ENCODE peak calls at places on chromosomes 4 and X, in ten cellular contexts. V, F, M, T, X, H, G, D, A and B are unnamed samples. For H3K4me1 and H3K36me3, the result is how much of the 10 kb centered on the place peaks cover.

GRCh38 chr4:95267081-95267480 is 281.7 kb downstream of the UNC5C start:
- DNase-seq in H (no peak), A (peak), F (no peak), X (no peak), V (peak), G (no peak), D (no peak), T (no peak), M (no peak), B (no peak)

GRCh38 chr4:37999000-37999745 is 39.0 kb downstream of the PTTG2 start:
- DNase-seq in X (peak), M (no peak), F (no peak), V (no peak), G (no peak), H (no peak), D (no peak), A (no peak), T (no peak), B (no peak)

GRCh38 chr4:124526760-124527159 is 185.8 kb downstream of the ANKRD50 start:
- DNase-seq in X (no peak), A (no peak), D (no peak), T (no peak), H (no peak), G (no peak), M (no peak), F (no peak), V (no peak), B (no peak)

GRCh38 chr4:140691369-140691768 is 64.8 kb downstream of the TBC1D9 start:
- DNase-seq in A (peak), T (no peak), V (peak), M (no peak), F (no peak), H (no peak), G (no peak), D (no peak), X (no peak), B (no peak)

GRCh38 chrX:70134116-70134477 is 850 bp downstream of the IGBP1 start:
- DNase-seq in V (peak), T (no peak), X (peak), M (no peak), H (peak), G (no peak), F (no peak), A (peak), D (no peak), B (no peak)

GRCh38 chr4:1503583-1504471 is 97.6 kb upstream of the NKX1-1 start:
- DNase-seq in D (no peak), V (no peak), T (peak), M (no peak), G (peak), A (peak), F (peak), X (no peak), H (no peak), B (no peak)

GRCh38 chr4:113604955-113605354 is 156.6 kb downstream of the CAMK2D start:
- DNase-seq in T (no peak), H (no peak), D (no peak), V (no peak), X (no peak), A (no peak), F (no peak), G (no peak), M (no peak), B (no peak)

GRCh38 chrX:44506688-44507087 is 36.0 kb downstream of the FUNDC1 start:
- DNase-seq in F (no peak), V (no peak), X (no peak), H (no peak), D (no peak), G (no peak), T (no peak), A (peak), M (no peak), B (no peak)

GRCh38 chrX:11464360-11464759 is 171.1 kb downstream of the AMELX start:
- DNase-seq in A (no peak), V (no peak), M (no peak), T (no peak), F (no peak), G (no peak), X (no peak), D (no peak), H (no peak), B (no peak)

GRCh38 chr4:8557151-8558076 is 22.8 kb upstream of the GPR78 start:
- DNase-seq in H (no peak), V (no peak), D (no peak), X (no peak), M (no peak), A (no peak), F (no peak), G (peak), T (no peak), B (no peak)

GRCh38 chr4:19532120-19532848 is 719.4 kb upstream of the SLIT2 start:
- DNase-seq in G (no peak), D (no peak), F (no peak), V (no peak), X (no peak), H (peak), M (no peak), T (no peak), A (no peak), B (no peak)

GRCh38 chr4:21678711-21679110 is 269.9 kb downstream of the KCNIP4 start:
- DNase-seq in V (no peak), H (no peak), D (no peak), G (no peak), X (no peak), F (no peak), A (no peak), T (no peak), M (no peak), B (no peak)

GRCh38 chr4:132180020-132180427 is 969.1 kb upstream of the PCDH10 start:
- DNase-seq in T (no peak), G (no peak), V (peak), A (no peak), X (no peak), M (no peak), D (no peak), F (no peak), H (no peak), B (no peak)

GRCh38 chrX:12779534-12779933 is 11.7 kb upstream of the PRPS2 start:
- DNase-seq in F (no peak), M (no peak), V (no peak), X (peak), D (peak), G (no peak), A (peak), H (no peak), T (no peak), B (no peak)

GRCh38 chr4:38062894-38063168 is 102.6 kb downstream of the PTTG2 start:
- DNase-seq in M (no peak), T (no peak), V (no peak), F (no peak), H (no peak), D (no peak), G (no peak), X (no peak), A (no peak), B (no peak)

GRCh38 chr4:8441499-8442091 is 1.0 kb downstream of the TRMT44 start:
- DNase-seq in V (no peak), M (no peak), H (no peak), D (no peak), T (no peak), G (no peak), X (no peak), A (no peak), F (no peak), B (no peak)

GRCh38 chr4:113433116-113433515 is 328.4 kb downstream of the CAMK2D start:
- DNase-seq in T (no peak), G (no peak), A (no peak), M (no peak), H (no peak), D (no peak), V (no peak), F (no peak), X (no peak), B (no peak)

GRCh38 chrX:106612403-106612789 is 618 bp downstream of the RADX start:
- DNase-seq in A (peak), M (no peak), X (peak), V (peak), G (no peak), F (no peak), H (no peak), T (no peak), D (no peak), B (no peak)

GRCh38 chr4:68490826-68491457 is 43.7 kb downstream of the TMPRSS11E start:
- DNase-seq in D (no peak), T (no peak), A (no peak), F (no peak), V (no peak), X (peak), G (no peak), M (no peak), H (no peak), B (no peak)

GRCh38 chrX:20442597-20442996 is 175.9 kb upstream of the RPS6KA3 start:
- DNase-seq in A (peak), M (peak), V (peak), T (peak), D (peak), X (peak), F (peak), H (peak), G (peak), B (peak)

GRCh38 chr4:86450861-86451260 is 91.0 kb upstream of the MAPK10 start:
- DNase-seq in H (no peak), M (no peak), X (no peak), G (no peak), F (no peak), T (no peak), V (no peak), D (no peak), A (no peak), B (no peak)

DNA sequence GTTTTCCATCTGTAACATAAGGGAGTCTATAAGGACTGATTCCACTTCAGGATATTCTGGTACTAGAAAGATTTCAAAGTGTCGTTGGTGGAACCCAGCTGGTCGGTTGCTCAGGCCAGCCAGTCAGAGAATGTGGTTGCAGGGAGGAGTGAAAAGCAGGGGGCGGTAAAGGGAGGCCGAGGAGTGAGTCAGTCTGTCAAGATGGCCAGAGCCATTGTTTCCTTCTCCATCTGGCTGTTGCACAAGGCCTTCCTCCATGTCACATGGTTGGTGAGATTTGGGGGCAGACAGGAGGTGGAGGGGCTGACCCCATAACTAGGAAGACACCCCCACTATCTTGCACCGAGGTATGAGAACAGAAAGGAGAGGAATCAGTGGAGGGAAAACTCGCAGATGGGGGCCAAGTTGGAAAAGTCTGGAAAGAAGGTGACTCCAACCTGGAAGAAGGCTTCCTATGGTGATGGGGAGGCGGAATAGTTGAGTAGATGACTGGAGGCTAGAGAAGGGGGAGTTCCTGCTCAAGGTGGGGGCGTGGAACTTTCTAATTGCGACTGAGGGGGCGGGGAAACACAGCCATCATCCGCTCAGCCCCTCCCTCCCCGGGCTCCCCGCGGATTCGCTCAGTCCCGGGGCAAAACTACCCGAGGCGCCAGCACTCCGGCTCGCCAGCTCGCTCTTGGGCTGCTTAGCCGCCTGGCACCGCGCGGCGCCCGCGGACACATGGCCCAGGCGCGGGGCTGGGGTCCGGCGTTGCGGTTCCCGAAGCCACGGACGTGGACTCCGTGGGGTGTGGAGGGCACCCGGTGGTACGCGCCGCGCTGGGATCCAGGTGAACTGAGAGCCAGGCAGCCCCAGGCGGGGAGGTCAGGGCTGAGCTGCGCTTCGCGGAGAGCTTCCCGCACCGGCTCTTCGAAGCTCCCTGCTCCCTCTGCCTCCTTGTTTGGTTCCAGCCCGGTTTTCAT is 38.5 kb downstream of the STARD8 start:
- DNase-seq in G (peak), X (peak), H (no peak), D (no peak), F (no peak), M (no peak), A (peak), V (peak), T (peak), B (peak)
- H3K4me3 ChIP-seq in G (peak), X (no peak), H (peak), D (no peak), F (peak), M (no peak), A (no peak), V (no peak), T (peak), B (no peak)

GRCh38 chr4:15011166-15011565 is 8.9 kb downstream of the CPEB2 start:
- DNase-seq in F (no peak), H (no peak), M (no peak), G (no peak), X (no peak), V (no peak), T (no peak), A (no peak), D (no peak), B (no peak)
- H3K4me1 ChIP-seq in F (under half), H (under half), M (under half), G (under half), X (under half), V (under half), T (under half), A (under half), D (under half), B (under half)

GRCh38 chr4:40124690-40125089 is 68.0 kb downstream of the N4BP2 start:
- DNase-seq in T (no peak), M (no peak), H (no peak), G (no peak), D (no peak), F (no peak), X (no peak), A (no peak), V (no peak), B (no peak)
- H3K36me3 ChIP-seq in T (under half), M (under half), H (under half), G (under half), D (under half), F (under half), X (under half), A (under half), V (under half), B (under half)

DNA sequence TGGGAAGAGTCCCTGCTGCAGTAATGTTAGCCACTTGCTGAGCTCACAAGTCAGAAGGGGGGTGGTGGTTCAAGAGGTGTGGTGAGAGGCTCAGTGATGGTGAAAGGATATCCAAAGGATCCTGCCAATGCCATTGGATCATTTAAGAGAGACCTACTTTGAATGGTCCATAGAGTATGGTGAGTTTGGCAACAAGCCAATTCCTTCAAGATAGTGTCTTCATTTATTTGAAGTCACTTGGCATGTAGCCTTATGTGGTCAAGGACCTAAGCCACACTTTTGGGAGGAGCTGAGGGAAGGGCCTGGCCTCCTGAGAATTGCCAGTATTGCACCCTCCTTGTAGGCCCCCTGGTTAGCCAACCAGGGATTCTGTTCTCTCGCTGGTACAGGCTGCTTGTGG is 87.9 kb downstream of the TSPAN7 start:
- DNase-seq in V (no peak), H (no peak), D (no peak), F (no peak), X (no peak), M (no peak), T (no peak), G (no peak), A (no peak), B (no peak)
- H3K4me3 ChIP-seq in V (no peak), H (no peak), D (no peak), F (no peak), X (no peak), M (no peak), T (no peak), G (no peak), A (no peak), B (no peak)

DNA sequence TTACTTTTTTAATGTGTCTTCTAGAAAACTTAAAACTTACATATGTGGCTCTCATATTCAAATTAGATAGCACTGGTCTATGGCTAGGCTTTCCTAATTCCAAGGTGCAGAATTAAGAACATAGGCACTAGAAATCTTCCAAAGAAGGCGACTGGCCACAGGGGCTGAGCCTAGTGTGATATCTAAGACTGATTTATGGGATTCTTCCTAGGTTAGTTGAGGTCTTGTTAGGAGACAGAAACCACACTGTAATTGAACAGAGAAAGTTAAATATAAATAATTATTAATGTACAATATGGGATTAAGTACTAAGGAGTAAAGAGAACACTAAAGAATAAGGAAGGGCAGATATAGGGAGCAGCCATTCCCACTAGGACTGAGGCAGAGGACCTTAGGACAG is 48.3 kb downstream of the SNX25 start:
- DNase-seq in H (no peak), M (no peak), D (no peak), V (no peak), X (no peak), A (no peak), T (no peak), F (no peak), G (no peak), B (no peak)
- H3K4me1 ChIP-seq in H (under half), M (under half), D (under half), V (under half), X (under half), A (under half), T (under half), F (under half), G (under half), B (under half)

GRCh38 chr4:153591441-153591840 is 92.6 kb upstream of the TLR2 start:
- DNase-seq in A (no peak), V (no peak), X (no peak), M (no peak), G (no peak), D (no peak), T (no peak), H (no peak), F (no peak), B (no peak)
- H3K36me3 ChIP-seq in A (under half), V (under half), X (under half), M (half or more), G (under half), D (under half), T (half or more), H (under half), F (under half), B (under half)